ENCODE peak calls at places on chromosomes 2 and 18, in ten cellular contexts. I is sigmoid colon; G is fibroblast of lung; D is heart right ventricle; U is lower lobe of right lung; M is HepG2; V is tibial nerve; Z is CD8-positive, alpha-beta T cell; X is esophagus squamous epithelium; F is cardiac muscle cell. H is an unnamed sample.

GRCh38 chr18:22563098-22563707 is 145.5 kb upstream of the CTAGE1 start:
- DNase-seq in X (no peak), G (peak), V (no peak), Z (peak), U (no peak), F (peak), M (peak), I (no peak), D (peak), H (peak)

GRCh38 chr2:218904176-218904575 is 23.5 kb downstream of the WNT10A start:
- DNase-seq in F (no peak), Z (no peak), I (no peak), D (no peak), G (no peak), U (no peak), M (no peak), X (no peak), V (no peak), H (no peak)

GRCh38 chr18:70417847-70418246 is 129.0 kb downstream of the SOCS6 start:
- DNase-seq in U (no peak), G (no peak), Z (no peak), D (no peak), F (no peak), I (no peak), X (no peak), M (no peak), V (no peak), H (no peak)

GRCh38 chr2:31227711-31228125 is 6.2 kb upstream of the EHD3 start:
- DNase-seq in I (no peak), M (no peak), F (no peak), D (no peak), G (peak), Z (no peak), V (no peak), X (no peak), U (no peak), H (no peak)

GRCh38 chr2:202072226-202072625 is 829 bp upstream of the KIAA2012 start:
- DNase-seq in I (no peak), M (peak), D (no peak), G (peak), X (no peak), U (no peak), Z (no peak), V (no peak), F (peak), H (no peak)

GRCh38 chr18:58223717-58224424 is 179.8 kb downstream of the NEDD4L start:
- DNase-seq in X (no peak), M (peak), F (peak), U (peak), I (no peak), Z (no peak), G (peak), D (peak), V (no peak), H (peak)

GRCh38 chr18:31610841-31611240 is 19.2 kb downstream of the TTR start:
- DNase-seq in M (peak), V (no peak), G (no peak), F (peak), X (no peak), I (no peak), U (no peak), Z (no peak), D (no peak), H (no peak)

GRCh38 chr2:186065491-186065890 is 326.9 kb downstream of the FSIP2 start:
- DNase-seq in I (no peak), G (no peak), U (no peak), X (no peak), F (no peak), Z (no peak), M (no peak), D (no peak), V (no peak), H (no peak)

GRCh38 chr2:214881647-214882205 is 72.2 kb upstream of the BARD1 start:
- DNase-seq in F (no peak), Z (no peak), I (no peak), V (no peak), G (peak), X (no peak), U (no peak), M (no peak), D (peak), H (no peak)

GRCh38 chr2:128501700-128502099 is 183.0 kb upstream of the HS6ST1 start:
- DNase-seq in U (no peak), F (no peak), Z (no peak), G (no peak), D (no peak), I (no peak), V (no peak), M (no peak), X (no peak), H (no peak)

GRCh38 chr18:9989481-9989880 is 75.7 kb downstream of the VAPA start:
- DNase-seq in U (peak), I (no peak), F (no peak), V (no peak), D (no peak), Z (no peak), X (no peak), M (no peak), G (no peak), H (no peak)

GRCh38 chr2:127117603-127118002 is 10.6 kb upstream of the BIN1 start:
- DNase-seq in Z (no peak), U (no peak), D (no peak), M (no peak), X (no peak), I (peak), V (no peak), F (no peak), G (no peak), H (no peak)

GRCh38 chr18:37525302-37525585 is 40.4 kb downstream of the CELF4 start:
- DNase-seq in F (no peak), Z (no peak), G (no peak), D (no peak), X (no peak), M (no peak), I (no peak), U (no peak), V (no peak), H (no peak)

DNA sequence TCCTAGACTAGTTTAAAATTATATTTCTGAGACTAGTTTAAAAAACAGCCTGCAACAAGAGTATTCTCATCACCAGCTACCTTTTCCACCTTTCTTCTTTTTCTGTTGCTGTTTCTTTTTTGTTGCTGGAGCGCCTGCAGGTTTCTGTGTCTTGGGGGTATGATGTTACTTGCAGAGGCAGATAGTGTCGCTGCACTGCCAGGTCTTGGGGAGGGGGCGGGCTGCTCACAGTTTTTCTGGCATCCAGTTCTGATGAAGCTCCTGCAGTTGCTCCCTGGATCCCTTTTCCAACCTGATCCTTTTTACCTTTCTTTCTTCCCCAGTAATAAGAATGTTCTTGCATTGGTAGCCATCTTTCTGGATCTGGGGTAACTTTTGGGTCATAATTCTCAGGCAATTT is 8.0 kb upstream of the C18orf32 start:
- DNase-seq in X (no peak), G (no peak), I (no peak), U (peak), D (no peak), F (no peak), V (no peak), Z (no peak), M (no peak), H (no peak)
- H3K27ac ChIP-seq in X (no peak), G (no peak), I (no peak), U (no peak), D (no peak), F (no peak), V (no peak), Z (no peak), M (no peak), H (no peak)

DNA sequence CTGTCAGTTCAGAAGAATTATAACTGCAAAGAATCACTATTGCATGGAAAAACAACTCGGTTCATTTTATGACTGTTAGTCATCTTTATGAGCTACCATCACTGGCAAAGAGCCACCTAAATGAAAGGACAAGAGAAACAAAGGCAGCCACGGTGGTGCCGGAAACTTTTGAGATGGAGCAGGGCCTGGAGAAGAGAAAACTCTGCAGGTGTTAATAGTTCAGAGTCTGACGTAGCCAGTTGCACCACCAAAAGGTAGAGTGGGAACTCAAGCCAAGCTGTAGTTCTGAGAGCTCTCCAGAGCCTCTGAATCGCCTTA is 110.9 kb downstream of the FTCDNL1 start:
- DNase-seq in F (no peak), V (no peak), I (no peak), Z (no peak), D (no peak), X (no peak), U (no peak), G (no peak), M (no peak), H (no peak)
- TF ChIP-seq CTCF in F (no peak), V (no peak), I (no peak), Z (peak), D (no peak), X (no peak), U (no peak), G (no peak), M (no peak), H (peak)

DNA sequence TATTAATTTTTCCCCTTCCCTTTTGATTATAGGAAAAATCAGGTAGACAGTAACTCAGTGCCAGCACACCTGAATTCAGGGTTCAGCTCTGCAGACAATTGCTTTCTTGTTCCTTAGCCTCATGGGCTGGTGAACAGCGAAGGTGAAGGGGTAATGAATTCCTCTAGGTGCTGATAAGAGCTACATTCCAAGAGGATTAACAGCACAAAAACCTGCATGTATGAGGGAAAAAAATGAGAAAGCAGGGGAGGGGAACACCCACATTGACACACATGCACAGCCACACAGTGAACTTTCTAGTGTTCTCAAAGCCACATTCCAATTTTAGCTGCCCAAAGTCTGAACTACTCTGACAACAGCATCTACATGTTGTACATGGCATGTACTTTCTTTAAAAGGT is 46.1 kb downstream of the SPATS2L start:
- DNase-seq in Z (no peak), I (no peak), M (peak), F (peak), D (no peak), U (no peak), V (no peak), X (no peak), G (peak), H (no peak)
- H3K27ac ChIP-seq in Z (no peak), I (peak), M (peak), F (peak), D (peak), U (no peak), V (no peak), X (peak), G (no peak), H (peak)

GRCh38 chr18:76875390-76876330 is 53.3 kb downstream of the ZNF236 start:
- DNase-seq in F (peak), G (peak), I (no peak), V (no peak), Z (no peak), M (peak), D (peak), X (no peak), U (no peak), H (peak)
- TF ChIP-seq CTCF in F (peak), G (peak), I (peak), V (peak), Z (peak), M (peak), D (peak), X (peak), U (peak), H (peak)

DNA sequence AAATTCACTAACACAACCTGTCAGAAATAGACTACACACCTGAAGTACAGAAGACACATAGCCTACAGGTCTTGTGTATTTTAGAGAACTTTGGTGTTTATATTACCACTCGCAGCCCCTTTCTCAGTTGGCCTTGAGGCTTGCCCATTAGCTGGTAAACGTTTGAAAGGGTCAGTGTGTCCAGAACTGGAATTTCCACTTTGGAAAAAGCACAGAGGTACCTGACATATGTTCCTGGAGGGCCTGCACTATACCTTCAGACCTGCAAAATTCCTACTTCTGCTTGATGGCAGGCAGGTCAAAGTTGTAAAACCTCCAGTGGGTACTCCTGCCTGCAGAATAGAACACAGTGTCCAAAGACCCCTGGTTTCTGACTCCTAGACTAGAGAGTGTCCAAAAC is 3.0 kb downstream of the KCTD1 start:
- DNase-seq in V (no peak), M (peak), D (no peak), G (no peak), Z (no peak), X (no peak), U (no peak), F (no peak), I (no peak), H (no peak)
- H3K27ac ChIP-seq in V (no peak), M (peak), D (no peak), G (no peak), Z (no peak), X (peak), U (no peak), F (no peak), I (no peak), H (peak)

GRCh38 chr2:67234443-67234842 is 162.7 kb upstream of the ETAA1 start:
- DNase-seq in G (peak), D (no peak), I (peak), U (no peak), M (no peak), V (no peak), F (peak), X (no peak), Z (no peak), H (no peak)
- TF ChIP-seq CTCF in G (peak), D (no peak), I (no peak), U (peak), M (no peak), V (no peak), F (peak), X (peak), Z (no peak), H (peak)

DNA sequence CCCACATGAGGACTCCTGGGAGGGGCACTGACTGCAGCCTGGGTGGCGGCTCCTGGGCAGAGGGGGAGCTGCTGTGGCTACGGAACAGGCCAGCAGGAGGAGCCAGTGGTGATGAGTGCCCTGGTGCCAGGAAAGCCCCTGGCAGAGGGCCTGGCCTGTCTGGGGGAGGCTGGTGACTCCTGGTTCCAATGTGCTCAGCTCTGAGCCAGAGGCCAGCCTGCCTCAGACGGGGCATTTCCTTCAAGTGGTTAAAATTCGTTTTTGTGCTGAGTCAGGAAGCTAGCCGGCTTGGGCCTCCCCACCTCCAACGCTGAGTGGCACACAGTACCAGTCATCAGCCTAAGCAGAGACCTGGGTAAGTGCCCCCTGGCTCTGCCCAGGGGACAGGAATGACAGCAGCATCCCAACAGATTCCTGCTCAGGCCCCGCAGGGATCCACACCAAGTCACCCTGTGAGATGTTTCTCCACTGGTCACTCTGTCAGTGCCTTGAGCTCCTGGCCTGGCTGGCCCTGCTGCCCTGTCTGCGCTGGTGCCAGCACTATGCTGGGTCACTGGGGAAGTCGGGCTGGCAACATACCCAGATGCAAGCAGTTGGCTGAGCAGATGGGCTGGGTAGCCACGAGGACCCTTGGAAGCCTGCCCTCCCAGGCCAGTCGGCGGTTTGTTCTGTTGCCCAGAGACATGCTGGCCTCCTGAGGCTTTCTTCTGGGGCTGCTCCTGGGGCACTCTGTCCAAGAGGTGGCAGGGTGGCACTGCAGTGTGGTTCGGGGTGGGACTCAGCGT is 7.1 kb upstream of the KLF11 start:
- DNase-seq in V (no peak), G (peak), U (peak), M (no peak), F (no peak), X (no peak), D (peak), Z (peak), I (peak), H (peak)
- H3K27ac ChIP-seq in V (peak), G (no peak), U (peak), M (no peak), F (no peak), X (peak), D (peak), Z (no peak), I (peak), H (peak)

GRCh38 chr2:199259671-199260070 is 198.1 kb downstream of the SATB2 start:
- DNase-seq in D (no peak), G (peak), Z (no peak), I (no peak), U (no peak), F (no peak), M (no peak), V (no peak), X (no peak), H (no peak)

GRCh38 chr2:199261936-199262335 is 195.8 kb downstream of the SATB2 start:
- DNase-seq in X (no peak), V (no peak), I (no peak), Z (no peak), M (no peak), G (no peak), U (no peak), F (no peak), D (no peak), H (no peak)

GRCh38 chr2:199261221-199261620 is 196.5 kb downstream of the SATB2 start:
- DNase-seq in M (no peak), I (no peak), U (no peak), G (peak), F (no peak), Z (no peak), D (no peak), X (no peak), V (no peak), H (no peak)

GRCh38 chr2:199258291-199258690 is 199.4 kb downstream of the SATB2 start:
- DNase-seq in D (no peak), I (no peak), G (peak), Z (no peak), M (no peak), X (no peak), U (no peak), F (no peak), V (no peak), H (no peak)
- TF ChIP-seq CTCF in D (no peak), I (no peak), G (peak), Z (no peak), M (no peak), X (no peak), U (no peak), F (peak), V (no peak), H (peak)